ENCODE peak calls at places on chromosomes 3 and 15, in four cellular contexts. V is hepatocyte, T is A673, I is psoas muscle. Q is an unnamed sample.

GRCh38 chr3:30408105-30408557 is 198.3 kb upstream of the TGFBR2 start:
- DNase-seq in I (no peak), V (no peak), T (no peak), Q (no peak)

GRCh38 chr3:148203263-148204010 is 494.3 kb upstream of the AGTR1 start:
- DNase-seq in I (no peak), T (peak; percentile 31), V (no peak), Q (no peak)

GRCh38 chr15:89452330-89452836 is 44.0 kb downstream of the RHCG start:
- DNase-seq in T (no peak), V (no peak), I (no peak), Q (no peak)

GRCh38 chr3:172787746-172788145 is 37.2 kb downstream of the ECT2 start:
- DNase-seq in V (no peak), I (no peak), T (no peak), Q (no peak)

GRCh38 chr15:74631408-74631807 is 15.8 kb downstream of the CLK3 start:
- DNase-seq in I (no peak), T (no peak), V (no peak), Q (no peak)

GRCh38 chr15:72521682-72522081 is 47.6 kb downstream of the ARIH1 start:
- DNase-seq in T (peak; percentile 4), I (no peak), V (no peak), Q (no peak)

GRCh38 chr15:79572691-79573340 is 140.7 kb downstream of the MINAR1 start:
- DNase-seq in T (no peak), I (no peak), V (no peak), Q (no peak)

GRCh38 chr3:46712191-46713047 is 5.2 kb downstream of the PRSS50 start:
- DNase-seq in I (peak; percentile 31), T (no peak), V (no peak), Q (peak; percentile 46)

GRCh38 chr15:82930466-82930865 is 22.1 kb downstream of the HOMER2 start:
- DNase-seq in T (no peak), V (no peak), I (no peak), Q (no peak)

GRCh38 chr15:75069301-75069925 is 46.0 kb downstream of the PPCDC start:
- DNase-seq in T (no peak), I (no peak), V (no peak), Q (peak; percentile 42)

GRCh38 chr15:76282451-76282850 is 28.8 kb downstream of the ETFA start:
- DNase-seq in T (no peak), V (no peak), I (no peak), Q (no peak)

GRCh38 chr15:45199136-45199810 is 11.5 kb upstream of the SHF start:
- DNase-seq in I (no peak), V (no peak), T (peak; percentile 43), Q (no peak)

GRCh38 chr15:69390575-69390974 is 23.6 kb upstream of the KIF23 start:
- DNase-seq in T (no peak), V (no peak), I (no peak), Q (no peak)

GRCh38 chr15:74302821-74303359 is 64.6 kb downstream of the CYP11A1 start:
- DNase-seq in T (peak; percentile 50), V (peak; percentile 61), I (no peak), Q (no peak)

GRCh38 chr15:31402003-31402402 is 75.4 kb downstream of the KLF13 start:
- DNase-seq in T (no peak), V (no peak), I (no peak), Q (no peak)

DNA sequence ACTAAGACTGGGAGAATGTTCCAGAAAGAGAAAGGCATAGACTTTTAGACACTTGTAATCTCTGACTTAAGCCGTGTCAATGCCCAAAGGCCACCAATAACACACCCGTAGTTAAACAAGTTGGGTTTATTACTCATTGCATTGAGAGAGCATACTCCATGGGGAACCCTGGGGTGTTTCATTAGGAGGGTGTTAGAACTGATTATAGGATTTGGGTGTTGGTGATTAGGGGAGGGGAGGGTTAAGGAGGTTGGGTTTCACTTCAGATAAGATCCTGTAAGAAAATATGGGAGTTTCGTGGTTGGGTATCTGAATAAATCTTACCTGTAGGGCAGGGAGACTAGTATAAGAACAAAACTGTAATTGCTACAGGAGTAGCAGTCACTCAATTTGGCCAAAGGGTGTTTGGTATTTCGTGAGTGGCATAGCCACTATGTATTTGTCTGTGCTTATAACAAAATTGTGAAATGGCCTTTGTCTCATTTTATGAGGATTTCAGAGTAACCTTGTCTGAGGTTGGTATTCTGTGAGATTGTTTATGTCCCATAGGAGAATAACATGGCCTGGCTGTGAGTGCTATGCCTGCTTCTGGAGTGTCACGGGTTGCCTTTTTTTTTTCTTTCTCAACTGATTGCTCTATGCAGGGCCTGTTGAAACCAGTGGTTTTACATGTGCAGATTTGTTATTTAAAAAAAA is 2.9 kb downstream of the HACD3 start:
- DNase-seq in V (peak; percentile 36), T (no peak), I (no peak), Q (no peak)
- H3K4me3 ChIP-seq in V (no peak overlapping the region), T (peak overlapping the region; percentile 95), I (peak overlapping the region; percentile 81), Q (no peak overlapping the region)

GRCh38 chr15:40926659-40927496 is 2.3 kb upstream of the DLL4 start:
- DNase-seq in I (no peak), V (no peak), T (no peak), Q (no peak)

GRCh38 chr15:40925863-40926658 is 3.1 kb upstream of the DLL4 start:
- DNase-seq in T (peak; percentile 68), I (no peak), V (peak; percentile 55), Q (no peak)

GRCh38 chr15:40923551-40923950 is 5.6 kb upstream of the DLL4 start:
- DNase-seq in V (no peak), T (no peak), I (peak; percentile 77), Q (no peak)

GRCh38 chr15:40927497-40928346 is 1.4 kb upstream of the DLL4 start:
- DNase-seq in T (no peak), V (no peak), I (no peak), Q (no peak)

GRCh38 chr15:40925495-40925862 is 3.7 kb upstream of the DLL4 start:
- DNase-seq in T (no peak), I (no peak), V (no peak), Q (no peak)
- H3K4me1 ChIP-seq in T (peaks cover 46% of the 10 kb centered on the region), I (peaks cover 48% of the 10 kb centered on the region), V (peaks cover 53% of the 10 kb centered on the region), Q (peaks cover 45% of the 10 kb centered on the region)

GRCh38 chr3:186257866-186258265 is 104.2 kb downstream of the DGKG start:
- DNase-seq in V (no peak), I (no peak), T (no peak), Q (no peak)
- H3K27me3 ChIP-seq in V (peaks cover 9% of the 10 kb centered on the region), I (peaks cover 1% of the 10 kb centered on the region), T (no peaks in the 10 kb centered on the region), Q (peaks cover 3% of the 10 kb centered on the region)

GRCh38 chr15:58078591-58078990 is 13.1 kb upstream of the ALDH1A2 start:
- DNase-seq in V (no peak), T (no peak), I (no peak), Q (no peak)

GRCh38 chr15:58083526-58083925 is 18.0 kb upstream of the ALDH1A2 start:
- DNase-seq in T (no peak), V (no peak), I (no peak), Q (no peak)

GRCh38 chr15:58081891-58082290 is 16.4 kb upstream of the ALDH1A2 start:
- DNase-seq in T (no peak), I (no peak), V (no peak), Q (no peak)

GRCh38 chr15:58080398-58080797 is 14.9 kb upstream of the ALDH1A2 start:
- DNase-seq in T (no peak), I (no peak), V (no peak), Q (no peak)

DNA sequence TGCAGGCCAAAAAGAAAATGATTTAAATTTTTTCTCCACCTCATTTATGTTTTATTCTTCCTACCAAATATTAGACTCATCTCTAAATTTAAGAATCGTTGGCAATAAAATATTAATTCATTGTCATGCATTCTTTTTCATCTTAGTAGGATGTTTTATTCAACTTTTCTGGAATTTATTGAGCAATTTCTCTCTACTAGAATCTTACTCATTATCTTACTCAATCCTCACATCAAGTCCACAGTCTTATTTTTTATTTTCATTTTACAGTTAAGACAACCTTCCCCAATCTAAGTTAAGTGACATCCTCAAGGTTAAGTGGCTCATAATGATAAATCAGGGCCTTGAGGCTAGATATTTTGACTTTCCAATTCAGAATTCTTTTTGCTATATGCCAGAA is 15.9 kb upstream of the ALDH1A2 start:
- DNase-seq in V (no peak), I (no peak), T (no peak), Q (no peak)
- H3K4me3 ChIP-seq in V (no peak overlapping the region), I (no peak overlapping the region), T (no peak overlapping the region), Q (no peak overlapping the region)

GRCh38 chr3:134311265-134311664 is 60.6 kb upstream of the RYK start:
- DNase-seq in I (no peak), V (no peak), T (no peak), Q (no peak)
- H3K4me1 ChIP-seq in I (peaks cover 53% of the 10 kb centered on the region), V (peaks cover 41% of the 10 kb centered on the region), T (peaks cover 17% of the 10 kb centered on the region), Q (peaks cover 71% of the 10 kb centered on the region)

DNA sequence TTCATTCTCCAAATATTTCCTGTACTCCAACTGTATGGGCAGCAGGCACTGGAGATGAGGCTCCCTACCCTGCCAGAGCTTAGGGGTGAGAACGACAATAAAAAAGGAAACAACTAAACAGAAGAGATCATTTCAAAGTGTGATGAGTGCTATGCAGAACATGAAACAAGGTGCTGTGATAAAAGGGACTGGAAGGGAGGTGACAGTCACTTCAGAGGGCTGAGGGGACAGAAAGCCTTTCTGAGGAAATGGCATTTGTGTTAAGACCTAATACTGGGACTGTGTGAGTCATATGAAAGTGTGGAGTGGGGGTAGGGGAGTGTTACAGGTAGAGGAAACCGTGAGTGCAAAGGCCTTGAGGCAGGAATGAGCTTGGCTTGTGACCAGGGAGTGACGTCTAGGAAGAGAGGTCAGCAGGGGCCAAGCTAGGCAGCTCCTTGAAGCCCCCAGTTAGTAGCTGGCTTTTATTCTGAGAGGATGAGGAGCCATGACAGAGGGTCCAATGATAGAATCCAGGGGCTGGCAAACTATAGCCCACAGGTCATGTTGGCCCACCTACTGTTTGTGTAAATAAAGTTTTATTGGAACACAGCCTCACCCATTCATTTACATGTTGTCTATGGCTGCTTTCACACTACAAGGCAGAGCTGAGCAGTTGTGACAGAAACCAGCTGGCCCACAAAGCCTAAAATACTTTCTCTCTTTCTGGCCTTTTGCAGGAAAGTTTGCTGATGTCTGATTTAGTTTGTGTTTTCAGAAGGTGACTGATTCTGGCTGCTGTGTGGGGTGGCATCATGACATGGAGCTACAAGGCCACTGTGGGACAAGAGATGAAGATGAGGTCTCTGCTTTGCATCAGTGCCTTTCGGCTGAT is 56.6 kb downstream of the LSM3 start:
- DNase-seq in V (peak; percentile 57), I (no peak), T (no peak), Q (no peak)
- H3K27me3 ChIP-seq in V (no peaks in the 10 kb centered on the region), I (peaks cover 2% of the 10 kb centered on the region), T (peaks cover 13% of the 10 kb centered on the region), Q (no peaks in the 10 kb centered on the region)

GRCh38 chr3:157082305-157082981 is 77.5 kb downstream of the CCNL1 start:
- DNase-seq in V (peak; percentile 46), T (peak; percentile 40), I (no peak), Q (no peak)

GRCh38 chr3:157079677-157080369 is 80.1 kb downstream of the CCNL1 start:
- DNase-seq in I (no peak), T (no peak), V (no peak), Q (no peak)

GRCh38 chr3:157083824-157084223 is 76.1 kb downstream of the CCNL1 start:
- DNase-seq in T (no peak), V (no peak), I (no peak), Q (no peak)

GRCh38 chr3:157078131-157078835 is 81.7 kb downstream of the CCNL1 start:
- DNase-seq in V (no peak), I (no peak), T (peak; percentile 34), Q (no peak)

DNA sequence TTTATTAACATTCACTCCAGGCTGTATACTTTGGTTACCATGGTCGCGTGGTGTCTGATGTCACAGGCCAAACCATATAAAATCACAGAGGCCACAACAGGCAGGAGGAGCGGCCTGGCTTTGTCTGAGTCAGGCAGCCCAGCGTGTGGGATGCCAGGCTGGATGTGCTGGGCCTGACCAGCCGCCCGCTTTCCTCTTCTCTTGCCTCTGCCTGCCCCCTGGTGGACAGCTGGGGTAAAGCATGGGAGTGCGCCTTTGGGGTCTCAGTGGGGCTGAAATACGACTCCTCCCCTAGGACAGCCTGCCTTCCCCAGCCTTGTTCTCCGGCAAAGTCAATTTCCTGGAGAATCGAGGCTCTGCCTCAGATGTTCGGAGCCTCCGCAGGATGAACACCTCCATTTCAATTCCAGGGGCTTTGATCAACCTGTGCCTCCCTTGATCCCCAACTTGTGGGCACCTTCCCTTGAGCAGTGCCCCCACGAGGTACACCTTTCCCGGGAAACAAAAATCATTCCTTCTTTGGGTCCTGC is 78.2 kb downstream of the CCNL1 start:
- DNase-seq in I (peak; percentile 95), T (peak; percentile 97), V (peak; percentile 95), Q (peak; percentile 92)
- H3K4me3 ChIP-seq in I (no peak overlapping the region), T (no peak overlapping the region), V (no peak overlapping the region), Q (no peak overlapping the region)